ENCODE peak calls at places on chromosomes 16 and 17, in four cellular contexts. M is neural progenitor cell, X is endothelial cell of umbilical vein, H is PC-9. Y is an unnamed sample. For H3K36me3, the result is how much of the 10 kb centered on the place peaks cover.

GRCh38 chr16:67257486-67258159 is 8.8 kb downstream of the SLC9A5 start:
- DNase-seq in H (no peak), X (no peak), M (no peak), Y (peak)

GRCh38 chr17:2075336-2076056 is 20.6 kb downstream of the HIC1 start:
- DNase-seq in M (peak), X (no peak), H (peak), Y (peak)

GRCh38 chr17:69773081-69773480 is 301.9 kb upstream of the KCNJ16 start:
- DNase-seq in X (peak), H (no peak), M (no peak), Y (no peak)

GRCh38 chr17:66950886-66951604 is 13.5 kb upstream of the CACNG4 start:
- DNase-seq in M (no peak), X (no peak), H (no peak), Y (no peak)

GRCh38 chr17:68771867-68772515 is 170.8 kb upstream of the FAM20A start:
- DNase-seq in H (peak), M (peak), X (peak), Y (peak)

GRCh38 chr16:67396159-67396774 is 3.0 kb upstream of the TPPP3 start:
- DNase-seq in H (peak), X (peak), M (peak), Y (peak)

GRCh38 chr17:66322764-66323163 is 20.4 kb downstream of the PRKCA start:
- DNase-seq in X (no peak), H (no peak), M (no peak), Y (no peak)

GRCh38 chr17:62625870-62626200 is 1.6 kb upstream of the MRC2 start:
- DNase-seq in H (no peak), X (no peak), M (peak), Y (peak)

GRCh38 chr17:33192961-33193911 is 99.9 kb downstream of the ASIC2 start:
- DNase-seq in X (no peak), H (no peak), M (peak), Y (no peak)

GRCh38 chr17:40672654-40673053 is 7.7 kb upstream of the KRT222 start:
- DNase-seq in H (no peak), X (no peak), M (no peak), Y (no peak)

GRCh38 chr17:29590261-29590978 is 972 bp upstream of the GIT1 start:
- DNase-seq in H (no peak), X (no peak), M (no peak), Y (peak)

GRCh38 chr17:72715906-72716572 is 376.4 kb downstream of the SLC39A11 start:
- DNase-seq in M (no peak), X (no peak), H (peak), Y (peak)

GRCh38 chr17:41049110-41049509 is 2.0 kb upstream of the KRTAP2-1 start:
- DNase-seq in X (no peak), H (peak), M (no peak), Y (peak)

GRCh38 chr17:36082062-36082461 is 7.9 kb downstream of the CCL3 start:
- DNase-seq in X (no peak), H (no peak), M (no peak), Y (no peak)
- H2AFZ ChIP-seq in X (no peak), H (no peak), M (no peak), Y (no peak)

GRCh38 chr16:85628651-85629050 is 15.5 kb downstream of the GSE1 start:
- DNase-seq in X (no peak), M (no peak), H (no peak), Y (no peak)
- TF ChIP-seq CTCF in X (peak), M (peak), H (no peak), Y (no peak)

DNA sequence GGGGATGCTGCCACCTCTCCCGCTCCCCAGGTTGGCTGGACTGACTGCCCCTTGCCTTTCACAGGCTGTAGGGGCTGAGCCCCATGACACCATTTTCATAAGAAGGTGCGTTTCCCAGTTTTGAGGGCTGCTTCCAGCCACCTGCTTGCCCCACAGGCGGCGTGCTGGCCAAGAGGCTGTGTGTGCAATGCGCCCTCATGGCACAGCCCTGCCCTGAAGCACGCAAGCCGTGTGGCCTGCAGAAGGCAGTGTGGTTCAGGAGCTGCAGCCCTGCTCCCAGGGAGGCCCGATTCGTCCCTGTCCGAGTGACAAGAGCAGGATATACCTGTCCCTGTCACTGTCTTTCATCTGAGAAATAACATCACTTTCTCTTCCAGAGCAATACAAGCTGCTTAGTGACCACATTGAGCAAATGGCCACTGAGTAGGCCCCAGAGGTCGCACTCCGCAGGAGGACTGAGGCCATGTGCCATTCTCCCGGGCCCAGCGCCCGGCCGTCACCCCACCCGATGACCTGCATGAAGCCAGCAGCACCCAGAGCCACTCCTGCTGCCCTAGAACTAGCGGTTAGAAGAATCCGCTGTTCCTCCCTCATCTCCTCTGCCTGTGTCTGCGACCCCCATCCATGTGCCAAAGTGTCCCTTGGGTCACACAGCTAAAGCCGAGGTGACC is 24.2 kb downstream of the CIBAR2 start:
- DNase-seq in X (no peak), H (no peak), M (no peak), Y (peak)
- H3K36me3 ChIP-seq in X (under half), H (under half), M (under half), Y (under half)

DNA sequence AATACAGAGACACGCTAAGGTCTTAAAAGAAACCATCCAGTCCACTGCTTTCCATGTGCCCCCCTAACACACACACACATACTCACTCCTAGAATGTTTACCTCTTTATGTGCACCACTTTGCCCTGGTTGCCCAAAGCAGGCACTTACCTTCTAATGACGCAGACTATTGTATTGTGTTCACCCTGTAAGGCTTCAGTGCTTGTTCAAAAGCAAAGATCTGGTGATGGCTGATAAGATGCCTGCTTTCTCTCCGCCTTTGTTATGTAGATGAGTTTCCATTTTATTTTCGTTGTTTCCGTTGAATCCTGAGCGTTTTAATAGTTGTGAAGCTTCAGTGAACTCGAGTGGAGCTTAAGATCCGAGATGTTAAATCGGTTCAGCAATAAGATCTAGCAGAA is 452.7 kb downstream of the TMEM114 start:
- DNase-seq in X (no peak), H (no peak), M (peak), Y (no peak)
- H2AFZ ChIP-seq in X (no peak), H (no peak), M (peak), Y (no peak)

GRCh38 chr16:22661161-22661647 is 150.5 kb downstream of the NPIPB5 start:
- DNase-seq in X (no peak), H (no peak), M (no peak), Y (no peak)
- TF ChIP-seq CTCF in X (no peak), H (no peak), M (no peak), Y (no peak)

GRCh38 chr16:50740747-50741146 is 1.1 kb upstream of the CYLD start:
- DNase-seq in H (no peak), X (no peak), M (no peak), Y (peak)

GRCh38 chr16:50739031-50739430 is 2.9 kb upstream of the CYLD start:
- DNase-seq in X (no peak), M (no peak), H (no peak), Y (no peak)

GRCh38 chr16:50735629-50736122 is 6.2 kb upstream of the CYLD start:
- DNase-seq in M (no peak), X (no peak), H (no peak), Y (no peak)

GRCh38 chr16:50736448-50736847 is 5.4 kb upstream of the CYLD start:
- DNase-seq in H (no peak), M (no peak), X (no peak), Y (no peak)

GRCh38 chr16:50737420-50737959 is 4.4 kb upstream of the CYLD start:
- DNase-seq in H (no peak), X (no peak), M (no peak), Y (no peak)
- H3K36me3 ChIP-seq in H (under half), X (under half), M (under half), Y (under half)

DNA sequence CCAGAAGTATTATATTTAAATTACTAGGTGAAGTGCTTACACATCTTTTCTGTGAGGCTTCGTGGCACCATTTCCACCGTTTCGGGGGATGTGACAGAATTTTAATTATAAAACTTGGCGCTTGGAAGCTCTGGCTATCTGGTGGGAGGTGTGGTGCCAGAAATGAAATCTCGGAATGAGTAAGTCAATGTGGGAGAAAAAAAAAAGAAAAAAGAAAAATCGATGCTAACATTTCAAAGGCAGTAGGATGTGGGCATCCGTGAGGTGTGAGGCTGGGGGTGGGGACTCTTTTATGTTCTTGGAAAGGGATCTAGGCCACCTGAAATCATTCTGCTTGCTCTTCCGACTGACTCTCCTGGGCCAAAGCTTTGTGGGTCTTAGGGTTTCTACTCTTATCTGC is 21.9 kb downstream of the CPPED1 start:
- DNase-seq in X (no peak), M (no peak), H (no peak), Y (no peak)
- H2AFZ ChIP-seq in X (no peak), M (no peak), H (no peak), Y (no peak)

GRCh38 chr17:71084219-71084618 is 914.9 kb downstream of the KCNJ2 start:
- DNase-seq in M (peak), H (no peak), X (no peak), Y (no peak)
- TF ChIP-seq CTCF in M (peak), H (peak), X (no peak), Y (peak)

GRCh38 chr17:4887581-4887980 is 11.8 kb upstream of the C17orf107 start:
- DNase-seq in M (no peak), H (no peak), X (no peak), Y (peak)
- H3K36me3 ChIP-seq in M (under half), H (under half), X (under half), Y (under half)

DNA sequence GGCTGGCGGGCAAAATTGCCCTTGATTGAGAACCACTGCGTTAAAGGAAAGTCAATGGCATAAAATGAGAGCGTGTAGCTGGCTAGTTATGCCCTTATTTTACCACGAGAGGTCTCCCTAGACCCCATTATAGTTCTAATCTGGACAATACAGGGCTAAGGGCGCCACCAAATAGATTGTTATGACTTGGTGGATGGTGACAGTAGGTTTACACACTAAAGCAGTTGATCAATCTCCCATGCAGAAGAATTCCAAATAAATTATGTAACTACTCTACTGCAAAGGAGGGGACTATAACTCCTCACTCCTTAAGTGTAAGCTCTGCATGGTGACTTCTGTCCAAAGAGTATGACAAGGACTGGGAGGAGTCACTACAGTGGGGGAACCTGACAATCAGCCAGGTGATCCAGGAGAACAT is 20.4 kb upstream of the YPEL2 start:
- DNase-seq in X (peak), H (peak), M (peak), Y (peak)
- H2AFZ ChIP-seq in X (peak), H (no peak), M (no peak), Y (peak)